ENCODE peak calls at places on chromosomes 11 and 22, in nine cellular contexts. One of them, this sample, is unnamed.

GRCh38 chr22:37713761-37714160 is 16.9 kb downstream of the TRIOBP start:
- DNase-seq in CD4-positive, CD25-positive, alpha-beta regulatory T cell: no peak
- DNase-seq in astrocyte of the spinal cord: no peak
- DNase-seq in adrenal gland: no peak
- DNase-seq in cardiac fibroblast: no peak
- DNase-seq in GM12865: no peak
- DNase-seq in GM06990: no peak
- DNase-seq in epithelial cell of esophagus: no peak
- DNase-seq in colonic mucosa: no peak
- DNase-seq in this sample: no peak

GRCh38 chr11:124793466-124794278 is 6.5 kb downstream of the MSANTD2 start:
- DNase-seq in CD4-positive, CD25-positive, alpha-beta regulatory T cell: no peak
- DNase-seq in astrocyte of the spinal cord: peak
- DNase-seq in adrenal gland: peak
- DNase-seq in cardiac fibroblast: peak
- DNase-seq in GM12865: peak
- DNase-seq in GM06990: peak
- DNase-seq in epithelial cell of esophagus: peak
- DNase-seq in colonic mucosa: peak
- DNase-seq in this sample: peak

GRCh38 chr22:46803031-46803880 is 40.8 kb downstream of the TBC1D22A start:
- DNase-seq in CD4-positive, CD25-positive, alpha-beta regulatory T cell: peak
- DNase-seq in astrocyte of the spinal cord: no peak
- DNase-seq in adrenal gland: no peak
- DNase-seq in cardiac fibroblast: peak
- DNase-seq in GM12865: peak
- DNase-seq in GM06990: peak
- DNase-seq in epithelial cell of esophagus: peak
- DNase-seq in colonic mucosa: peak
- DNase-seq in this sample: peak

GRCh38 chr11:32333335-32333991 is 101.9 kb downstream of the WT1 start:
- DNase-seq in CD4-positive, CD25-positive, alpha-beta regulatory T cell: no peak
- DNase-seq in astrocyte of the spinal cord: peak
- DNase-seq in adrenal gland: peak
- DNase-seq in cardiac fibroblast: peak
- DNase-seq in GM12865: no peak
- DNase-seq in GM06990: no peak
- DNase-seq in epithelial cell of esophagus: peak
- DNase-seq in colonic mucosa: peak
- DNase-seq in this sample: peak

GRCh38 chr11:85835263-85835662 is 19.9 kb upstream of the CCDC83 start:
- DNase-seq in CD4-positive, CD25-positive, alpha-beta regulatory T cell: no peak
- DNase-seq in astrocyte of the spinal cord: no peak
- DNase-seq in adrenal gland: no peak
- DNase-seq in cardiac fibroblast: no peak
- DNase-seq in GM12865: no peak
- DNase-seq in GM06990: no peak
- DNase-seq in epithelial cell of esophagus: no peak
- DNase-seq in colonic mucosa: no peak
- DNase-seq in this sample: no peak

GRCh38 chr11:95076416-95076815 is 9.7 kb downstream of the SRSF8 start:
- DNase-seq in CD4-positive, CD25-positive, alpha-beta regulatory T cell: no peak
- DNase-seq in astrocyte of the spinal cord: peak
- DNase-seq in adrenal gland: no peak
- DNase-seq in cardiac fibroblast: peak
- DNase-seq in GM12865: no peak
- DNase-seq in GM06990: no peak
- DNase-seq in epithelial cell of esophagus: peak
- DNase-seq in colonic mucosa: no peak
- DNase-seq in this sample: no peak

GRCh38 chr11:110907629-110908028 is 195.4 kb upstream of the ARHGAP20 start:
- DNase-seq in CD4-positive, CD25-positive, alpha-beta regulatory T cell: no peak
- DNase-seq in astrocyte of the spinal cord: peak
- DNase-seq in adrenal gland: peak
- DNase-seq in cardiac fibroblast: peak
- DNase-seq in GM12865: peak
- DNase-seq in GM06990: no peak
- DNase-seq in epithelial cell of esophagus: peak
- DNase-seq in colonic mucosa: peak
- DNase-seq in this sample: no peak

GRCh38 chr11:123357990-123358827 is 71.9 kb upstream of the GRAMD1B start:
- DNase-seq in CD4-positive, CD25-positive, alpha-beta regulatory T cell: no peak
- DNase-seq in astrocyte of the spinal cord: peak
- DNase-seq in adrenal gland: peak
- DNase-seq in cardiac fibroblast: peak
- DNase-seq in GM12865: peak
- DNase-seq in GM06990: peak
- DNase-seq in epithelial cell of esophagus: peak
- DNase-seq in colonic mucosa: no peak
- DNase-seq in this sample: no peak

GRCh38 chr11:111960916-111961315 is 23.8 kb downstream of the DIXDC1 start:
- DNase-seq in CD4-positive, CD25-positive, alpha-beta regulatory T cell: no peak
- DNase-seq in astrocyte of the spinal cord: no peak
- DNase-seq in adrenal gland: peak
- DNase-seq in cardiac fibroblast: peak
- DNase-seq in GM12865: no peak
- DNase-seq in GM06990: no peak
- DNase-seq in epithelial cell of esophagus: peak
- DNase-seq in colonic mucosa: peak
- DNase-seq in this sample: no peak

GRCh38 chr11:81033779-81034550 is 1593.1 kb upstream of the TENM4 start:
- DNase-seq in CD4-positive, CD25-positive, alpha-beta regulatory T cell: no peak
- DNase-seq in astrocyte of the spinal cord: no peak
- DNase-seq in adrenal gland: no peak
- DNase-seq in cardiac fibroblast: no peak
- DNase-seq in GM12865: peak
- DNase-seq in GM06990: no peak
- DNase-seq in epithelial cell of esophagus: peak
- DNase-seq in colonic mucosa: no peak
- DNase-seq in this sample: no peak

GRCh38 chr11:14644396-14645246 is 1.0 kb downstream of the PDE3B start:
- DNase-seq in CD4-positive, CD25-positive, alpha-beta regulatory T cell: no peak
- DNase-seq in astrocyte of the spinal cord: peak
- DNase-seq in adrenal gland: peak
- DNase-seq in cardiac fibroblast: peak
- DNase-seq in GM12865: peak
- DNase-seq in GM06990: peak
- DNase-seq in epithelial cell of esophagus: peak
- DNase-seq in colonic mucosa: peak
- DNase-seq in this sample: peak

GRCh38 chr11:3834349-3835099 is 6.2 kb downstream of the RHOG start:
- DNase-seq in CD4-positive, CD25-positive, alpha-beta regulatory T cell: no peak
- DNase-seq in astrocyte of the spinal cord: no peak
- DNase-seq in adrenal gland: peak
- DNase-seq in cardiac fibroblast: no peak
- DNase-seq in GM12865: peak
- DNase-seq in GM06990: no peak
- DNase-seq in epithelial cell of esophagus: no peak
- DNase-seq in colonic mucosa: peak
- DNase-seq in this sample: no peak

GRCh38 chr22:20567993-20568417 is 60.6 kb downstream of the MED15 start:
- DNase-seq in CD4-positive, CD25-positive, alpha-beta regulatory T cell: no peak
- DNase-seq in astrocyte of the spinal cord: peak
- DNase-seq in adrenal gland: no peak
- DNase-seq in cardiac fibroblast: peak
- DNase-seq in GM12865: no peak
- DNase-seq in GM06990: no peak
- DNase-seq in epithelial cell of esophagus: peak
- DNase-seq in colonic mucosa: no peak
- DNase-seq in this sample: no peak

GRCh38 chr11:29959488-29959887 is 57.3 kb downstream of the KCNA4 start:
- DNase-seq in CD4-positive, CD25-positive, alpha-beta regulatory T cell: no peak
- DNase-seq in astrocyte of the spinal cord: no peak
- DNase-seq in adrenal gland: no peak
- DNase-seq in cardiac fibroblast: no peak
- DNase-seq in GM12865: no peak
- DNase-seq in GM06990: no peak
- DNase-seq in epithelial cell of esophagus: no peak
- DNase-seq in colonic mucosa: no peak
- DNase-seq in this sample: no peak

GRCh38 chr22:49968313-49968830 is 7.8 kb downstream of the PIM3 start:
- DNase-seq in CD4-positive, CD25-positive, alpha-beta regulatory T cell: no peak
- DNase-seq in astrocyte of the spinal cord: no peak
- DNase-seq in adrenal gland: peak
- DNase-seq in cardiac fibroblast: no peak
- DNase-seq in GM12865: no peak
- DNase-seq in GM06990: peak
- DNase-seq in epithelial cell of esophagus: no peak
- DNase-seq in colonic mucosa: peak
- DNase-seq in this sample: no peak

GRCh38 chr22:21760640-21761039 is 25.0 kb upstream of the YPEL1 start:
- DNase-seq in CD4-positive, CD25-positive, alpha-beta regulatory T cell: no peak
- DNase-seq in astrocyte of the spinal cord: peak
- DNase-seq in adrenal gland: no peak
- DNase-seq in cardiac fibroblast: peak
- DNase-seq in GM12865: no peak
- DNase-seq in GM06990: no peak
- DNase-seq in epithelial cell of esophagus: peak
- DNase-seq in colonic mucosa: no peak
- DNase-seq in this sample: no peak

DNA sequence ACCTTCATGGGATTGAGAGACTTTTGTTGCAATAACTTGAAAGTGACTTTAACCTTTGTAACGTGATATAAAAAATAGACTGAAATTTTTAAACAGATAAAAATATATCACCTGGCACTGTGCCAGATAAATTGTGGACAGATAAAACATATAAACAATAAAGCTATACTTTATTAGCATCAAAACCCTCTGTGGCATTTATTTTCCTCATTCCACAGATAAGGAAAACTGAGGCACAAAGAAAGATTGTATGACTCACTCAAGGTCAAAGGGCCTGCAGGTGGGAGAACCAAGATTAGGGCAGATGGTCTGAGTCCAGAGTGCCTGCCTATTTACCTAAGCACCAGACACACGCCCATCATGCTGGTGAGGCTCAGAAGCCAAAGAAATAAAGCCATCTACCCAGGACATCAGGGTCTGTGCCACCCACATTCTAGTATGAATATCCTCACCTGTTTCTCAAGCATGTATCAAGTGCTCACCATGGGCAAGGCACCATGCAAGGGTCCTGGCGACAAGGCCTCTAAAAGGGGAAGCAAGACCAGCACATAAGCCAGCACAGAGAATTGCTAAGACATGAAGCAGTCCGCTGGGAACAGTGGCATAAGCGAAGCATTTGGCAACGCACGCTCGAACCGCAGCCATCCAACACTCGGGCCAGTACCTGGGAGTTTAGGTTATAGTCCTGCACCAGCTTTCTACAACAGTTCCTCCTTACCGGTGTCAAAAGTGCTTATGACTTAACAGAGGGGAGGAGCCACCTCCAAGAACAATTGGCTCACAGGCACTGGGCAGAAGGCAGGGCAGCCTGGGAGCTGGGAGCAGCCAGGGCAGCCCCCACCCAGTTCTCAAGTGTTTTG is 17.6 kb downstream of the MYH9 start:
- DNase-seq in CD4-positive, CD25-positive, alpha-beta regulatory T cell: no peak
- DNase-seq in astrocyte of the spinal cord: peak
- DNase-seq in adrenal gland: peak
- DNase-seq in cardiac fibroblast: peak
- DNase-seq in GM12865: no peak
- DNase-seq in GM06990: no peak
- DNase-seq in epithelial cell of esophagus: peak
- DNase-seq in colonic mucosa: peak
- DNase-seq in this sample: no peak
- H3K4me3 ChIP-seq in CD4-positive, CD25-positive, alpha-beta regulatory T cell: peak
- H3K4me3 ChIP-seq in astrocyte of the spinal cord: no peak
- H3K4me3 ChIP-seq in adrenal gland: no peak
- H3K4me3 ChIP-seq in cardiac fibroblast: no peak
- H3K4me3 ChIP-seq in GM12865: no peak
- H3K4me3 ChIP-seq in GM06990: no peak
- H3K4me3 ChIP-seq in epithelial cell of esophagus: peak
- H3K4me3 ChIP-seq in colonic mucosa: no peak
- H3K4me3 ChIP-seq in this sample: peak

GRCh38 chr11:12287009-12287373 is 90.4 kb upstream of the PARVA start:
- DNase-seq in CD4-positive, CD25-positive, alpha-beta regulatory T cell: no peak
- DNase-seq in astrocyte of the spinal cord: peak
- DNase-seq in adrenal gland: no peak
- DNase-seq in cardiac fibroblast: peak
- DNase-seq in GM12865: no peak
- DNase-seq in GM06990: no peak
- DNase-seq in epithelial cell of esophagus: peak
- DNase-seq in colonic mucosa: peak
- DNase-seq in this sample: no peak
- H3K4me3 ChIP-seq in CD4-positive, CD25-positive, alpha-beta regulatory T cell: no peak
- H3K4me3 ChIP-seq in astrocyte of the spinal cord: peak
- H3K4me3 ChIP-seq in adrenal gland: no peak
- H3K4me3 ChIP-seq in cardiac fibroblast: peak
- H3K4me3 ChIP-seq in GM12865: no peak
- H3K4me3 ChIP-seq in GM06990: no peak
- H3K4me3 ChIP-seq in epithelial cell of esophagus: no peak
- H3K4me3 ChIP-seq in colonic mucosa: no peak
- H3K4me3 ChIP-seq in this sample: no peak

DNA sequence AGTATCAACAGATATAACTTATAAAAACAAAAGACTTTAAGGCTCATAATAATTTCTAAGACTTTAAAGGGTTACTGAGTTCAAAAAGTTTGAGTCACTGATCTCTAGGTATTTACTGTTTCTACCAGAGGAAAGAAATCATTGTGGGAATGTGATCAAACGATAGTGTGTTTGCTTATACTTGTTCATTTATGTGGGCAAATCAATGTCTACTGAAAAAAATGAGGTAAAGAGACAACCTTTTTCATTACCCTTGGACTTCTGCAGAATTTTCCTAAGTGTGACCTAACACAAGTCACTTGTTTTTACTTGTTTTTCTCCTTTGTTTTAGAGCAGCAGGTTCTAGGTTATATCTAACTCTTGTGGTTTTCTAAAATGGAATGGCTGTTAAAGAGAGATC is 65.4 kb downstream of the PRR5L start:
- DNase-seq in CD4-positive, CD25-positive, alpha-beta regulatory T cell: no peak
- DNase-seq in astrocyte of the spinal cord: no peak
- DNase-seq in adrenal gland: no peak
- DNase-seq in cardiac fibroblast: peak
- DNase-seq in GM12865: no peak
- DNase-seq in GM06990: no peak
- DNase-seq in epithelial cell of esophagus: peak
- DNase-seq in colonic mucosa: no peak
- DNase-seq in this sample: no peak
- H3K4me3 ChIP-seq in CD4-positive, CD25-positive, alpha-beta regulatory T cell: no peak
- H3K4me3 ChIP-seq in astrocyte of the spinal cord: peak
- H3K4me3 ChIP-seq in adrenal gland: no peak
- H3K4me3 ChIP-seq in cardiac fibroblast: no peak
- H3K4me3 ChIP-seq in GM12865: no peak
- H3K4me3 ChIP-seq in GM06990: no peak
- H3K4me3 ChIP-seq in epithelial cell of esophagus: no peak
- H3K4me3 ChIP-seq in colonic mucosa: no peak
- H3K4me3 ChIP-seq in this sample: no peak

DNA sequence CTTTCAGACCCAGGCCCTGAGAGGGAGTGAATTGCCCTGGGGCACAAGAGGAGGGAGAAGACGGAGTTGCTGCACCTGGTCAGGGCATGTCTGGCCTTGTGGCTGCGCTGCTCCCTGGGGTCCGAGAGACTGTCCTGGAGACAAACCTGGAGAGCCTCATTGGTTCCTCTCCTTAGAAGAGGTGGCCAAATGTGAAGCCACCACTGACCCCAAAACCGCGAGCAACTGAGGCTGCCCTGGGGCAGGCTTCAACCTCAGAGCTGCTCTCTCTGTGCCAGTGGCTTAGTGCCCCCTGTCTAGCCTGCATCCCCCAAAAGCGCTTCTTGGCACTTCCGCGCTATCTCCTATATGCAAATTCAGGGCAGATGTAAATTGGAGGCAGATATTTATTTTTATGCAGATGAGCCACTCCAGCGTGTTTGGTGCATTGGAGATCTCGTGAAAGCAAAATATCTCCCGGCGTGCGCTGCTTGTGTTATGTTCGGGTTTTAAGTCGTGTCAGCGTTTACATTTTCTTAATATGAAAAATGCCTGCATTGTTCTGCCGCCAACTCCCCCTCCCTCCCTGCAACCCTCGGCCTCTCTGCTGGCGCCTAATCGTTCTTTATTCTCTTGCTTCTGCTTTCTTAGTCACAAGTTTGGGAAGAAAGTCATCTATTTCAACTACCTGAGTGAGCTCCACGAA is 69.5 kb downstream of the ARHGAP8 start:
- DNase-seq in CD4-positive, CD25-positive, alpha-beta regulatory T cell: no peak
- DNase-seq in astrocyte of the spinal cord: no peak
- DNase-seq in adrenal gland: no peak
- DNase-seq in cardiac fibroblast: no peak
- DNase-seq in GM12865: no peak
- DNase-seq in GM06990: no peak
- DNase-seq in epithelial cell of esophagus: no peak
- DNase-seq in colonic mucosa: no peak
- DNase-seq in this sample: no peak
- H3K4me3 ChIP-seq in CD4-positive, CD25-positive, alpha-beta regulatory T cell: no peak
- H3K4me3 ChIP-seq in astrocyte of the spinal cord: no peak
- H3K4me3 ChIP-seq in adrenal gland: no peak
- H3K4me3 ChIP-seq in cardiac fibroblast: no peak
- H3K4me3 ChIP-seq in GM12865: no peak
- H3K4me3 ChIP-seq in GM06990: no peak
- H3K4me3 ChIP-seq in epithelial cell of esophagus: no peak
- H3K4me3 ChIP-seq in colonic mucosa: no peak
- H3K4me3 ChIP-seq in this sample: no peak